ENCODE peak calls at places on chromosomes 11 and 22, in nine cellular contexts. One of them, this sample, is unnamed.

GRCh38 chr11:12109591-12110196 is 696 bp upstream of the MICAL2 start:
- DNase-seq in CD8-positive, alpha-beta T cell: no peak
- DNase-seq in pancreas: no peak
- DNase-seq in GM06990: no peak
- DNase-seq in aorta: peak
- DNase-seq in heart left ventricle: no peak
- DNase-seq in CD8-positive, alpha-beta memory T cell: no peak
- DNase-seq in A549: no peak
- DNase-seq in AG04449: no peak
- DNase-seq in this sample: no peak

GRCh38 chr11:79579063-79579462 is 138.2 kb upstream of the TENM4 start:
- DNase-seq in CD8-positive, alpha-beta T cell: no peak
- DNase-seq in pancreas: no peak
- DNase-seq in GM06990: no peak
- DNase-seq in aorta: no peak
- DNase-seq in heart left ventricle: no peak
- DNase-seq in CD8-positive, alpha-beta memory T cell: no peak
- DNase-seq in A549: no peak
- DNase-seq in AG04449: no peak
- DNase-seq in this sample: no peak

GRCh38 chr11:67401495-67402191 is at the start of gene PPP1CA:
- DNase-seq in CD8-positive, alpha-beta T cell: peak
- DNase-seq in pancreas: peak
- DNase-seq in GM06990: peak
- DNase-seq in aorta: peak
- DNase-seq in heart left ventricle: peak
- DNase-seq in CD8-positive, alpha-beta memory T cell: peak
- DNase-seq in A549: peak
- DNase-seq in AG04449: no peak
- DNase-seq in this sample: peak

GRCh38 chr11:47593934-47594855 is at the start of gene C1QTNF4:
- DNase-seq in CD8-positive, alpha-beta T cell: no peak
- DNase-seq in pancreas: no peak
- DNase-seq in GM06990: no peak
- DNase-seq in aorta: peak
- DNase-seq in heart left ventricle: no peak
- DNase-seq in CD8-positive, alpha-beta memory T cell: no peak
- DNase-seq in A549: no peak
- DNase-seq in AG04449: no peak
- DNase-seq in this sample: no peak

GRCh38 chr11:131877246-131877645 is 506.8 kb downstream of the NTM start:
- DNase-seq in CD8-positive, alpha-beta T cell: no peak
- DNase-seq in pancreas: no peak
- DNase-seq in GM06990: no peak
- DNase-seq in aorta: no peak
- DNase-seq in heart left ventricle: no peak
- DNase-seq in CD8-positive, alpha-beta memory T cell: no peak
- DNase-seq in A549: no peak
- DNase-seq in AG04449: no peak
- DNase-seq in this sample: no peak

GRCh38 chr11:114330373-114330772 is 34.2 kb downstream of the NNMT start:
- DNase-seq in CD8-positive, alpha-beta T cell: no peak
- DNase-seq in pancreas: no peak
- DNase-seq in GM06990: no peak
- DNase-seq in aorta: no peak
- DNase-seq in heart left ventricle: no peak
- DNase-seq in CD8-positive, alpha-beta memory T cell: no peak
- DNase-seq in A549: no peak
- DNase-seq in AG04449: no peak
- DNase-seq in this sample: no peak

GRCh38 chr22:23219787-23220484 is 39.6 kb downstream of the BCR start:
- DNase-seq in CD8-positive, alpha-beta T cell: peak
- DNase-seq in pancreas: no peak
- DNase-seq in GM06990: peak
- DNase-seq in aorta: peak
- DNase-seq in heart left ventricle: peak
- DNase-seq in CD8-positive, alpha-beta memory T cell: peak
- DNase-seq in A549: no peak
- DNase-seq in AG04449: no peak
- DNase-seq in this sample: no peak

GRCh38 chr22:35192121-35192918 is 65.0 kb upstream of the HMGXB4 start:
- DNase-seq in CD8-positive, alpha-beta T cell: no peak
- DNase-seq in pancreas: no peak
- DNase-seq in GM06990: no peak
- DNase-seq in aorta: no peak
- DNase-seq in heart left ventricle: no peak
- DNase-seq in CD8-positive, alpha-beta memory T cell: no peak
- DNase-seq in A549: no peak
- DNase-seq in AG04449: no peak
- DNase-seq in this sample: no peak

GRCh38 chr11:125071408-125071807 is 8.3 kb downstream of the SLC37A2 start:
- DNase-seq in CD8-positive, alpha-beta T cell: no peak
- DNase-seq in pancreas: no peak
- DNase-seq in GM06990: no peak
- DNase-seq in aorta: peak
- DNase-seq in heart left ventricle: no peak
- DNase-seq in CD8-positive, alpha-beta memory T cell: no peak
- DNase-seq in A549: no peak
- DNase-seq in AG04449: no peak
- DNase-seq in this sample: no peak

GRCh38 chr11:125071831-125072209 is 8.7 kb downstream of the SLC37A2 start:
- DNase-seq in CD8-positive, alpha-beta T cell: no peak
- DNase-seq in pancreas: no peak
- DNase-seq in GM06990: no peak
- DNase-seq in aorta: no peak
- DNase-seq in heart left ventricle: no peak
- DNase-seq in CD8-positive, alpha-beta memory T cell: no peak
- DNase-seq in A549: no peak
- DNase-seq in AG04449: no peak
- DNase-seq in this sample: no peak

GRCh38 chr11:125072961-125073590 is 10.0 kb downstream of the SLC37A2 start:
- DNase-seq in CD8-positive, alpha-beta T cell: no peak
- DNase-seq in pancreas: no peak
- DNase-seq in GM06990: no peak
- DNase-seq in aorta: no peak
- DNase-seq in heart left ventricle: no peak
- DNase-seq in CD8-positive, alpha-beta memory T cell: no peak
- DNase-seq in A549: no peak
- DNase-seq in AG04449: no peak
- DNase-seq in this sample: no peak

GRCh38 chr11:125073616-125074483 is 10.7 kb downstream of the SLC37A2 start:
- DNase-seq in CD8-positive, alpha-beta T cell: no peak
- DNase-seq in pancreas: no peak
- DNase-seq in GM06990: no peak
- DNase-seq in aorta: no peak
- DNase-seq in heart left ventricle: no peak
- DNase-seq in CD8-positive, alpha-beta memory T cell: no peak
- DNase-seq in A549: no peak
- DNase-seq in AG04449: no peak
- DNase-seq in this sample: no peak

DNA sequence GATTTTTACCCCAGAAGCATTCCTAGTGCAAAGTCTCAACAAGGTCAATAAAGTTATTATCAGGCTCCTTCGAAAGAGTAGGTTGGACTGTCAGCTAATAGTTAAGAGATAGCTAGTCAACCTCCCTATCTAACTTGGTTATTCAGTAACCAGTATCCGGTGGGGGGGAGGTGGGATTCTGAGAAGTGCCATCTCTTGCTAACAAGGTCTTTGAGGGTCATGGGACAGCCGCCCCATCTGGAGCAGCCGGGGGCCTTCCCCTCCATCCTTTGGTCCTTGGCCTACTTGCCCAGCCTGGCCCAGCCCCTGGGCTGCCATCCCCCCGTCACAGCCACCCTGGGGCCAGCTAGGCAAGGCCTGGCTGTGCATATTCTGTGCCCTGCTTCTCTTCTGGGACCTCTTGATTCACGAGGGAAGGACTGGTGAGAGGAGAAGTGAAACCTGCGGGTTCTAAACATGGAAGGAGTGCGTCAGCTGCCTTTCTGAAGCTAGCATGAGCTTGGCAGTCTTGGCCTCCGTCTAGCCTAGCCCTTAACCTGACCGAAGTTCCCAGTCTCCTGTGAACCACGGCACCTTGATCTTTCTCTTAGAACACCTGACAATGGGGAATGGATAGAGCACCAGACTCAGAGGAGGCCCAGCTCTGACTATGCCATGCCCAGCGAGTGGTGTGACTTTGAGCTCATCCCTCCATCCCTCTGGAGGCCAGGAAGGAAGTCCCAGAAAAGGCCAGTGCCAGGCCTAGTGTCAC is 9.3 kb downstream of the SLC37A2 start:
- DNase-seq in CD8-positive, alpha-beta T cell: no peak
- DNase-seq in pancreas: peak
- DNase-seq in GM06990: peak
- DNase-seq in aorta: no peak
- DNase-seq in heart left ventricle: no peak
- DNase-seq in CD8-positive, alpha-beta memory T cell: no peak
- DNase-seq in A549: no peak
- DNase-seq in AG04449: no peak
- DNase-seq in this sample: no peak
- H3K4me3 ChIP-seq in CD8-positive, alpha-beta T cell: no peak
- H3K4me3 ChIP-seq in pancreas: no peak
- H3K4me3 ChIP-seq in GM06990: no peak
- H3K4me3 ChIP-seq in aorta: no peak
- H3K4me3 ChIP-seq in heart left ventricle: no peak
- H3K4me3 ChIP-seq in CD8-positive, alpha-beta memory T cell: no peak
- H3K4me3 ChIP-seq in A549: no peak
- H3K4me3 ChIP-seq in AG04449: no peak
- H3K4me3 ChIP-seq in this sample: no peak

GRCh38 chr22:29307658-29308147 is 1.3 kb downstream of the GAS2L1 start:
- DNase-seq in CD8-positive, alpha-beta T cell: no peak
- DNase-seq in pancreas: no peak
- DNase-seq in GM06990: no peak
- DNase-seq in aorta: no peak
- DNase-seq in heart left ventricle: no peak
- DNase-seq in CD8-positive, alpha-beta memory T cell: no peak
- DNase-seq in A549: no peak
- DNase-seq in AG04449: no peak
- DNase-seq in this sample: no peak

GRCh38 chr22:29306175-29306829 is at the start of gene GAS2L1:
- DNase-seq in CD8-positive, alpha-beta T cell: peak
- DNase-seq in pancreas: peak
- DNase-seq in GM06990: no peak
- DNase-seq in aorta: peak
- DNase-seq in heart left ventricle: peak
- DNase-seq in CD8-positive, alpha-beta memory T cell: peak
- DNase-seq in A549: peak
- DNase-seq in AG04449: no peak
- DNase-seq in this sample: no peak

GRCh38 chr22:29306830-29307657 is 594 bp downstream of the GAS2L1 start:
- DNase-seq in CD8-positive, alpha-beta T cell: no peak
- DNase-seq in pancreas: peak
- DNase-seq in GM06990: no peak
- DNase-seq in aorta: peak
- DNase-seq in heart left ventricle: peak
- DNase-seq in CD8-positive, alpha-beta memory T cell: no peak
- DNase-seq in A549: peak
- DNase-seq in AG04449: no peak
- DNase-seq in this sample: no peak

GRCh38 chr22:29308148-29308790 is 1.8 kb downstream of the GAS2L1 start:
- DNase-seq in CD8-positive, alpha-beta T cell: no peak
- DNase-seq in pancreas: no peak
- DNase-seq in GM06990: no peak
- DNase-seq in aorta: peak
- DNase-seq in heart left ventricle: peak
- DNase-seq in CD8-positive, alpha-beta memory T cell: no peak
- DNase-seq in A549: no peak
- DNase-seq in AG04449: no peak
- DNase-seq in this sample: no peak

DNA sequence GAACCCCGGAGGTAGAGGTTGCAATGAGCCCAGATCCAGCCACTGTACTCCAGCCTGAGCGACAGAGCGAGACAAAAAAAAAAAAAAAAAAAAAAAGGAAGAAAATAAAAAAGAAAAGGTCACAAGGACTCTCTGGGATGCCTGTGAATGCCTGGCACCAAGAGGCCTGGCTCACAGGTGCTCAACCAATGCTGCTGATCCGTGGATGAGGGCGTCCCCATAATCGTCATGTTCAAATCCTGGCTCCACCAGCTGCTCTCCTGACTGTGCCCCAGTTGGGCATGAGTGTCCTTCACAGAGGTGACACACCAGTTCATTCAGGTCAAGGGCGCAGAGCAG is 645 bp upstream of the GAS2L1 start:
- DNase-seq in CD8-positive, alpha-beta T cell: no peak
- DNase-seq in pancreas: no peak
- DNase-seq in GM06990: no peak
- DNase-seq in aorta: no peak
- DNase-seq in heart left ventricle: no peak
- DNase-seq in CD8-positive, alpha-beta memory T cell: no peak
- DNase-seq in A549: no peak
- DNase-seq in AG04449: no peak
- DNase-seq in this sample: no peak
- H3K4me3 ChIP-seq in CD8-positive, alpha-beta T cell: peak
- H3K4me3 ChIP-seq in pancreas: no peak
- H3K4me3 ChIP-seq in GM06990: no peak
- H3K4me3 ChIP-seq in aorta: no peak
- H3K4me3 ChIP-seq in heart left ventricle: peak
- H3K4me3 ChIP-seq in CD8-positive, alpha-beta memory T cell: peak
- H3K4me3 ChIP-seq in A549: peak
- H3K4me3 ChIP-seq in AG04449: peak
- H3K4me3 ChIP-seq in this sample: peak

GRCh38 chr22:19919701-19920363 is 21.7 kb upstream of the COMT start:
- DNase-seq in CD8-positive, alpha-beta T cell: no peak
- DNase-seq in pancreas: no peak
- DNase-seq in GM06990: no peak
- DNase-seq in aorta: no peak
- DNase-seq in heart left ventricle: no peak
- DNase-seq in CD8-positive, alpha-beta memory T cell: no peak
- DNase-seq in A549: no peak
- DNase-seq in AG04449: no peak
- DNase-seq in this sample: no peak

GRCh38 chr22:19927696-19928095 is 13.9 kb upstream of the COMT start:
- DNase-seq in CD8-positive, alpha-beta T cell: no peak
- DNase-seq in pancreas: no peak
- DNase-seq in GM06990: no peak
- DNase-seq in aorta: no peak
- DNase-seq in heart left ventricle: no peak
- DNase-seq in CD8-positive, alpha-beta memory T cell: no peak
- DNase-seq in A549: no peak
- DNase-seq in AG04449: no peak
- DNase-seq in this sample: no peak

GRCh38 chr22:19921544-19922081 is 20.0 kb upstream of the COMT start:
- DNase-seq in CD8-positive, alpha-beta T cell: no peak
- DNase-seq in pancreas: no peak
- DNase-seq in GM06990: no peak
- DNase-seq in aorta: no peak
- DNase-seq in heart left ventricle: no peak
- DNase-seq in CD8-positive, alpha-beta memory T cell: no peak
- DNase-seq in A549: no peak
- DNase-seq in AG04449: no peak
- DNase-seq in this sample: no peak

GRCh38 chr22:19928207-19928606 is 13.4 kb upstream of the COMT start:
- DNase-seq in CD8-positive, alpha-beta T cell: no peak
- DNase-seq in pancreas: no peak
- DNase-seq in GM06990: no peak
- DNase-seq in aorta: no peak
- DNase-seq in heart left ventricle: no peak
- DNase-seq in CD8-positive, alpha-beta memory T cell: no peak
- DNase-seq in A549: no peak
- DNase-seq in AG04449: no peak
- DNase-seq in this sample: no peak

GRCh38 chr22:19923914-19924513 is 17.6 kb upstream of the COMT start:
- DNase-seq in CD8-positive, alpha-beta T cell: no peak
- DNase-seq in pancreas: no peak
- DNase-seq in GM06990: no peak
- DNase-seq in aorta: no peak
- DNase-seq in heart left ventricle: no peak
- DNase-seq in CD8-positive, alpha-beta memory T cell: no peak
- DNase-seq in A549: no peak
- DNase-seq in AG04449: no peak
- DNase-seq in this sample: no peak
- H3K4me3 ChIP-seq in CD8-positive, alpha-beta T cell: no peak
- H3K4me3 ChIP-seq in pancreas: no peak
- H3K4me3 ChIP-seq in GM06990: no peak
- H3K4me3 ChIP-seq in aorta: no peak
- H3K4me3 ChIP-seq in heart left ventricle: no peak
- H3K4me3 ChIP-seq in CD8-positive, alpha-beta memory T cell: no peak
- H3K4me3 ChIP-seq in A549: no peak
- H3K4me3 ChIP-seq in AG04449: no peak
- H3K4me3 ChIP-seq in this sample: no peak

DNA sequence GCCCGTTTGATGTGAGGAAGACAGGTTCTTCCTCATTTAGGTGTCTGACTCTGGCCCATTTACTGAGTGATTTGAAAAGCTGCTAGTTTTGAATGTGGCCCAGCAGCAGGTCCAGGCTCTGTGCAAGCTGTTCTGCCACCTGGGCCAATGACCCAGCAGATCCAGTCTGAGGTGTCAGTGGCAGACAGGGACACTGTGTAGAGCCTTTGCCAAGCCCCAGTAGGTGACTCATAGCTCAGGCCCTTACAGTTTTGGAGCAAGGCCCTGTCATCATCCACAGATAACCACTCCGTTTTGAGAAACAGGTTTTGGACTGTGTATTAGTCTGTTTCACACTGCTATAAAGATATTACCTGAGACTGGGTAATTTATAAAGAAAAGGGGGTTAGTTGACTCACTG is 23.9 kb downstream of the TSPAN32 start:
- DNase-seq in CD8-positive, alpha-beta T cell: no peak
- DNase-seq in pancreas: no peak
- DNase-seq in GM06990: no peak
- DNase-seq in aorta: no peak
- DNase-seq in heart left ventricle: peak
- DNase-seq in CD8-positive, alpha-beta memory T cell: no peak
- DNase-seq in A549: no peak
- DNase-seq in AG04449: no peak
- DNase-seq in this sample: no peak
- H3K4me3 ChIP-seq in CD8-positive, alpha-beta T cell: no peak
- H3K4me3 ChIP-seq in pancreas: no peak
- H3K4me3 ChIP-seq in GM06990: no peak
- H3K4me3 ChIP-seq in aorta: no peak
- H3K4me3 ChIP-seq in heart left ventricle: no peak
- H3K4me3 ChIP-seq in CD8-positive, alpha-beta memory T cell: no peak
- H3K4me3 ChIP-seq in A549: no peak
- H3K4me3 ChIP-seq in AG04449: no peak
- H3K4me3 ChIP-seq in this sample: no peak

This sample was measured in skeletal muscle cell.